ENCODE peak calls at places on chromosome X, in eight cellular contexts. One of them, this sample, is unnamed.
A peak's percentile ranks its signal among the peaks of the same experiment; 100 is the strongest.

GRCh38 chrX:17414839-17415238 is 39.8 kb downstream of the NHS start:
- DNase-seq in aorta: peak; percentile 56
- DNase-seq in neural crest cell: peak; percentile 9
- DNase-seq in activated T-helper 1 cell treated with anti-CD3 and anti-CD28 coated beads, Interleukin-12 subunit alpha, Interleukin-12 subunit beta, Interleukin-2, Interleukin-4 antibody, amounts not matched to agents 30 ng/mL and 10 ng/mL and 1 ng/mL, durations not matched to agents 14 hours and 24 hours and 36 hours: no peak
- DNase-seq in ovary: no peak
- DNase-seq in lower leg skin: no peak
- DNase-seq in RWPE1: no peak
- DNase-seq in H54: no peak
- DNase-seq in this sample: no peak

GRCh38 chrX:115449742-115450141 is 111.2 kb upstream of the PLS3 start:
- DNase-seq in neural crest cell: no peak
- DNase-seq in H54: no peak
- DNase-seq in aorta: peak; percentile 74
- DNase-seq in RWPE1: no peak
- DNase-seq in ovary: peak; percentile 71
- DNase-seq in lower leg skin: no peak
- DNase-seq in activated T-helper 1 cell treated with anti-CD3 and anti-CD28 coated beads, Interleukin-12 subunit alpha, Interleukin-12 subunit beta, Interleukin-2, Interleukin-4 antibody, amounts not matched to agents 30 ng/mL and 10 ng/mL and 1 ng/mL, durations not matched to agents 14 hours and 24 hours and 36 hours: no peak
- DNase-seq in this sample: no peak

GRCh38 chrX:24506082-24506481 is 41.0 kb downstream of the PDK3 start:
- DNase-seq in activated T-helper 1 cell treated with anti-CD3 and anti-CD28 coated beads, Interleukin-12 subunit alpha, Interleukin-12 subunit beta, Interleukin-2, Interleukin-4 antibody, amounts not matched to agents 30 ng/mL and 10 ng/mL and 1 ng/mL, durations not matched to agents 14 hours and 24 hours and 36 hours: no peak
- DNase-seq in neural crest cell: no peak
- DNase-seq in ovary: no peak
- DNase-seq in H54: peak; percentile 2
- DNase-seq in lower leg skin: no peak
- DNase-seq in RWPE1: peak; percentile 54
- DNase-seq in aorta: no peak
- DNase-seq in this sample: no peak

GRCh38 chrX:154059231-154059630 is 38.3 kb downstream of the MECP2 start:
- DNase-seq in aorta: no peak
- DNase-seq in H54: no peak
- DNase-seq in neural crest cell: no peak
- DNase-seq in lower leg skin: no peak
- DNase-seq in ovary: no peak
- DNase-seq in activated T-helper 1 cell treated with anti-CD3 and anti-CD28 coated beads, Interleukin-12 subunit alpha, Interleukin-12 subunit beta, Interleukin-2, Interleukin-4 antibody, amounts not matched to agents 30 ng/mL and 10 ng/mL and 1 ng/mL, durations not matched to agents 14 hours and 24 hours and 36 hours: no peak
- DNase-seq in RWPE1: no peak
- DNase-seq in this sample: no peak

GRCh38 chrX:103913356-103914020 is 48.9 kb upstream of the TMSB15B start:
- DNase-seq in H54: no peak
- DNase-seq in neural crest cell: no peak
- DNase-seq in RWPE1: no peak
- DNase-seq in aorta: no peak
- DNase-seq in lower leg skin: no peak
- DNase-seq in activated T-helper 1 cell treated with anti-CD3 and anti-CD28 coated beads, Interleukin-12 subunit alpha, Interleukin-12 subunit beta, Interleukin-2, Interleukin-4 antibody, amounts not matched to agents 30 ng/mL and 10 ng/mL and 1 ng/mL, durations not matched to agents 14 hours and 24 hours and 36 hours: no peak
- DNase-seq in ovary: no peak
- DNase-seq in this sample: no peak

GRCh38 chrX:130645955-130646583 is 244.3 kb downstream of the RBMX2 start:
- DNase-seq in H54: no peak
- DNase-seq in lower leg skin: no peak
- DNase-seq in ovary: no peak
- DNase-seq in activated T-helper 1 cell treated with anti-CD3 and anti-CD28 coated beads, Interleukin-12 subunit alpha, Interleukin-12 subunit beta, Interleukin-2, Interleukin-4 antibody, amounts not matched to agents 30 ng/mL and 10 ng/mL and 1 ng/mL, durations not matched to agents 14 hours and 24 hours and 36 hours: no peak
- DNase-seq in neural crest cell: no peak
- DNase-seq in aorta: peak; percentile 42
- DNase-seq in RWPE1: no peak
- DNase-seq in this sample: no peak

GRCh38 chrX:136711147-136711546 is 63.2 kb downstream of the CD40LG start:
- DNase-seq in ovary: no peak
- DNase-seq in H54: no peak
- DNase-seq in activated T-helper 1 cell treated with anti-CD3 and anti-CD28 coated beads, Interleukin-12 subunit alpha, Interleukin-12 subunit beta, Interleukin-2, Interleukin-4 antibody, amounts not matched to agents 30 ng/mL and 10 ng/mL and 1 ng/mL, durations not matched to agents 14 hours and 24 hours and 36 hours: no peak
- DNase-seq in RWPE1: no peak
- DNase-seq in lower leg skin: no peak
- DNase-seq in aorta: peak; percentile 64
- DNase-seq in neural crest cell: no peak
- DNase-seq in this sample: peak; percentile 19

GRCh38 chrX:110321670-110322069 is 3.8 kb upstream of the AMMECR1 start:
- DNase-seq in aorta: no peak
- DNase-seq in lower leg skin: no peak
- DNase-seq in ovary: no peak
- DNase-seq in neural crest cell: no peak
- DNase-seq in H54: no peak
- DNase-seq in activated T-helper 1 cell treated with anti-CD3 and anti-CD28 coated beads, Interleukin-12 subunit alpha, Interleukin-12 subunit beta, Interleukin-2, Interleukin-4 antibody, amounts not matched to agents 30 ng/mL and 10 ng/mL and 1 ng/mL, durations not matched to agents 14 hours and 24 hours and 36 hours: no peak
- DNase-seq in RWPE1: no peak
- DNase-seq in this sample: no peak

GRCh38 chrX:109472939-109473713 is 8.8 kb downstream of the GUCY2F start:
- DNase-seq in lower leg skin: no peak
- DNase-seq in ovary: no peak
- DNase-seq in RWPE1: peak; percentile 4
- DNase-seq in H54: peak; percentile 6
- DNase-seq in activated T-helper 1 cell treated with anti-CD3 and anti-CD28 coated beads, Interleukin-12 subunit alpha, Interleukin-12 subunit beta, Interleukin-2, Interleukin-4 antibody, amounts not matched to agents 30 ng/mL and 10 ng/mL and 1 ng/mL, durations not matched to agents 14 hours and 24 hours and 36 hours: no peak
- DNase-seq in aorta: peak; percentile 50
- DNase-seq in neural crest cell: peak; percentile 35
- DNase-seq in this sample: no peak

GRCh38 chrX:15738686-15739016 is 581 bp downstream of the CA5B start:
- DNase-seq in RWPE1: no peak
- DNase-seq in ovary: no peak
- DNase-seq in H54: no peak
- DNase-seq in activated T-helper 1 cell treated with anti-CD3 and anti-CD28 coated beads, Interleukin-12 subunit alpha, Interleukin-12 subunit beta, Interleukin-2, Interleukin-4 antibody, amounts not matched to agents 30 ng/mL and 10 ng/mL and 1 ng/mL, durations not matched to agents 14 hours and 24 hours and 36 hours: no peak
- DNase-seq in aorta: no peak
- DNase-seq in lower leg skin: no peak
- DNase-seq in neural crest cell: no peak
- DNase-seq in this sample: no peak

GRCh38 chrX:78655642-78656041 is 3.5 kb downstream of the RTL3 start:
- DNase-seq in lower leg skin: no peak
- DNase-seq in aorta: no peak
- DNase-seq in neural crest cell: no peak
- DNase-seq in ovary: no peak
- DNase-seq in RWPE1: no peak
- DNase-seq in activated T-helper 1 cell treated with anti-CD3 and anti-CD28 coated beads, Interleukin-12 subunit alpha, Interleukin-12 subunit beta, Interleukin-2, Interleukin-4 antibody, amounts not matched to agents 30 ng/mL and 10 ng/mL and 1 ng/mL, durations not matched to agents 14 hours and 24 hours and 36 hours: no peak
- DNase-seq in H54: no peak
- DNase-seq in this sample: no peak

GRCh38 chrX:15298201-15298600 is 17.2 kb downstream of the ASB11 start:
- DNase-seq in neural crest cell: no peak
- DNase-seq in aorta: no peak
- DNase-seq in lower leg skin: no peak
- DNase-seq in ovary: no peak
- DNase-seq in H54: no peak
- DNase-seq in RWPE1: no peak
- DNase-seq in activated T-helper 1 cell treated with anti-CD3 and anti-CD28 coated beads, Interleukin-12 subunit alpha, Interleukin-12 subunit beta, Interleukin-2, Interleukin-4 antibody, amounts not matched to agents 30 ng/mL and 10 ng/mL and 1 ng/mL, durations not matched to agents 14 hours and 24 hours and 36 hours: no peak
- DNase-seq in this sample: no peak

GRCh38 chrX:79138658-79139241 is 5.7 kb upstream of the GPR174 start:
- DNase-seq in H54: no peak
- DNase-seq in lower leg skin: no peak
- DNase-seq in aorta: no peak
- DNase-seq in neural crest cell: no peak
- DNase-seq in RWPE1: no peak
- DNase-seq in ovary: no peak
- DNase-seq in activated T-helper 1 cell treated with anti-CD3 and anti-CD28 coated beads, Interleukin-12 subunit alpha, Interleukin-12 subunit beta, Interleukin-2, Interleukin-4 antibody, amounts not matched to agents 30 ng/mL and 10 ng/mL and 1 ng/mL, durations not matched to agents 14 hours and 24 hours and 36 hours: no peak
- DNase-seq in this sample: no peak

GRCh38 chrX:148389629-148390028 is 110.8 kb upstream of the AFF2 start:
- DNase-seq in activated T-helper 1 cell treated with anti-CD3 and anti-CD28 coated beads, Interleukin-12 subunit alpha, Interleukin-12 subunit beta, Interleukin-2, Interleukin-4 antibody, amounts not matched to agents 30 ng/mL and 10 ng/mL and 1 ng/mL, durations not matched to agents 14 hours and 24 hours and 36 hours: no peak
- DNase-seq in neural crest cell: no peak
- DNase-seq in ovary: no peak
- DNase-seq in H54: no peak
- DNase-seq in lower leg skin: no peak
- DNase-seq in RWPE1: no peak
- DNase-seq in aorta: no peak
- DNase-seq in this sample: no peak

GRCh38 chrX:43655151-43655676 is 885 bp upstream of the MAOA start:
- DNase-seq in RWPE1: peak; percentile 25
- DNase-seq in aorta: peak; percentile 63
- DNase-seq in activated T-helper 1 cell treated with anti-CD3 and anti-CD28 coated beads, Interleukin-12 subunit alpha, Interleukin-12 subunit beta, Interleukin-2, Interleukin-4 antibody, amounts not matched to agents 30 ng/mL and 10 ng/mL and 1 ng/mL, durations not matched to agents 14 hours and 24 hours and 36 hours: no peak
- DNase-seq in H54: no peak
- DNase-seq in lower leg skin: peak; percentile 86
- DNase-seq in neural crest cell: peak; percentile 11
- DNase-seq in ovary: peak; percentile 43
- DNase-seq in this sample: peak; percentile 25

GRCh38 chrX:100098660-100099375 is 311.3 kb downstream of the PCDH19 start:
- DNase-seq in RWPE1: no peak
- DNase-seq in activated T-helper 1 cell treated with anti-CD3 and anti-CD28 coated beads, Interleukin-12 subunit alpha, Interleukin-12 subunit beta, Interleukin-2, Interleukin-4 antibody, amounts not matched to agents 30 ng/mL and 10 ng/mL and 1 ng/mL, durations not matched to agents 14 hours and 24 hours and 36 hours: no peak
- DNase-seq in H54: no peak
- DNase-seq in neural crest cell: no peak
- DNase-seq in aorta: no peak
- DNase-seq in lower leg skin: no peak
- DNase-seq in ovary: no peak
- DNase-seq in this sample: no peak

GRCh38 chrX:572490-573124 is 58.0 kb upstream of the SHOX start:
- DNase-seq in activated T-helper 1 cell treated with anti-CD3 and anti-CD28 coated beads, Interleukin-12 subunit alpha, Interleukin-12 subunit beta, Interleukin-2, Interleukin-4 antibody, amounts not matched to agents 30 ng/mL and 10 ng/mL and 1 ng/mL, durations not matched to agents 14 hours and 24 hours and 36 hours: no peak
- DNase-seq in RWPE1: no peak
- DNase-seq in H54: no peak
- DNase-seq in ovary: no peak
- DNase-seq in lower leg skin: no peak
- DNase-seq in aorta: no peak
- DNase-seq in neural crest cell: no peak
- DNase-seq in this sample: no peak

GRCh38 chrX:20263474-20263873 is 3.2 kb downstream of the RPS6KA3 start:
- DNase-seq in lower leg skin: no peak
- DNase-seq in H54: no peak
- DNase-seq in ovary: no peak
- DNase-seq in aorta: no peak
- DNase-seq in neural crest cell: no peak
- DNase-seq in activated T-helper 1 cell treated with anti-CD3 and anti-CD28 coated beads, Interleukin-12 subunit alpha, Interleukin-12 subunit beta, Interleukin-2, Interleukin-4 antibody, amounts not matched to agents 30 ng/mL and 10 ng/mL and 1 ng/mL, durations not matched to agents 14 hours and 24 hours and 36 hours: no peak
- DNase-seq in RWPE1: no peak
- DNase-seq in this sample: no peak

GRCh38 chrX:78329486-78329885 is 2.1 kb upstream of the CYSLTR1 start:
- DNase-seq in lower leg skin: no peak
- DNase-seq in neural crest cell: no peak
- DNase-seq in RWPE1: no peak
- DNase-seq in activated T-helper 1 cell treated with anti-CD3 and anti-CD28 coated beads, Interleukin-12 subunit alpha, Interleukin-12 subunit beta, Interleukin-2, Interleukin-4 antibody, amounts not matched to agents 30 ng/mL and 10 ng/mL and 1 ng/mL, durations not matched to agents 14 hours and 24 hours and 36 hours: no peak
- DNase-seq in aorta: no peak
- DNase-seq in ovary: no peak
- DNase-seq in H54: no peak
- DNase-seq in this sample: no peak

GRCh38 chrX:107154787-107155620 is 36.4 kb upstream of the RBM41 start:
- DNase-seq in activated T-helper 1 cell treated with anti-CD3 and anti-CD28 coated beads, Interleukin-12 subunit alpha, Interleukin-12 subunit beta, Interleukin-2, Interleukin-4 antibody, amounts not matched to agents 30 ng/mL and 10 ng/mL and 1 ng/mL, durations not matched to agents 14 hours and 24 hours and 36 hours: no peak
- DNase-seq in ovary: no peak
- DNase-seq in aorta: no peak
- DNase-seq in H54: no peak
- DNase-seq in RWPE1: peak; percentile 64
- DNase-seq in lower leg skin: no peak
- DNase-seq in neural crest cell: no peak
- DNase-seq in this sample: no peak

GRCh38 chrX:74465424-74465823 is 44.1 kb downstream of the SLC16A2 start:
- DNase-seq in aorta: no peak
- DNase-seq in neural crest cell: no peak
- DNase-seq in RWPE1: no peak
- DNase-seq in ovary: no peak
- DNase-seq in activated T-helper 1 cell treated with anti-CD3 and anti-CD28 coated beads, Interleukin-12 subunit alpha, Interleukin-12 subunit beta, Interleukin-2, Interleukin-4 antibody, amounts not matched to agents 30 ng/mL and 10 ng/mL and 1 ng/mL, durations not matched to agents 14 hours and 24 hours and 36 hours: no peak
- DNase-seq in H54: no peak
- DNase-seq in lower leg skin: no peak
- DNase-seq in this sample: no peak